ENCODE peak calls at places on chromosome 1, in eight cellular contexts. A is fibroblast of lung, R is aorta, G is testis, T is ovary, S is Panc1, J is tibial artery, W is sigmoid colon. L is an unnamed sample.

GRCh38 chr1:193325771-193326170 is 139.4 kb upstream of the B3GALT2 start:
- DNase-seq in A (peak; percentile 39), R (no peak), G (no peak), T (no peak), S (no peak), J (no peak), W (no peak), L (peak; percentile 15)

GRCh38 chr1:24955779-24956365 is 25.8 kb upstream of the RUNX3 start:
- DNase-seq in A (no peak), R (no peak), G (no peak), T (no peak), S (no peak), J (no peak), W (no peak), L (no peak)

GRCh38 chr1:41650176-41650519 is 165.7 kb upstream of the EDN2 start:
- DNase-seq in A (peak; percentile 30), R (no peak), G (no peak), T (no peak), S (no peak), J (peak; percentile 32), W (no peak), L (no peak)

GRCh38 chr1:81594211-81594610 is 206.5 kb upstream of the ADGRL2 start:
- DNase-seq in A (no peak), R (no peak), G (no peak), T (no peak), S (no peak), J (no peak), W (no peak), L (no peak)

GRCh38 chr1:212606734-212607205 is 1.8 kb upstream of the ATF3 start:
- DNase-seq in A (no peak), R (peak; percentile 89), G (peak; percentile 27), T (peak; percentile 41), S (no peak), J (peak; percentile 40), W (peak; percentile 78), L (no peak)

GRCh38 chr1:117981455-117982192 is 52.1 kb downstream of the WDR3 start:
- DNase-seq in A (no peak), R (no peak), G (no peak), T (no peak), S (no peak), J (no peak), W (no peak), L (no peak)

GRCh38 chr1:208681878-208682663 is 437.9 kb upstream of the PLXNA2 start:
- DNase-seq in A (no peak), R (no peak), G (no peak), T (no peak), S (no peak), J (no peak), W (no peak), L (no peak)

GRCh38 chr1:67339623-67340343 is 32.1 kb downstream of the IL12RB2 start:
- DNase-seq in A (peak; percentile 82), R (no peak), G (no peak), T (no peak), S (no peak), J (no peak), W (no peak), L (peak; percentile 50)

GRCh38 chr1:203544485-203544884 is 50.5 kb downstream of the OPTC start:
- DNase-seq in A (no peak), R (no peak), G (no peak), T (no peak), S (no peak), J (no peak), W (no peak), L (no peak)

GRCh38 chr1:16167331-16168143 is 11.7 kb upstream of the EPHA2 start:
- DNase-seq in A (no peak), R (peak; percentile 84), G (peak; percentile 62), T (peak; percentile 75), S (no peak), J (no peak), W (no peak), L (no peak)

GRCh38 chr1:13513885-13514546 is at the start of gene LRRC38:
- DNase-seq in A (no peak), R (no peak), G (peak; percentile 22), T (no peak), S (no peak), J (no peak), W (no peak), L (peak; percentile 59)

GRCh38 chr1:196115641-196116040 is 492.6 kb downstream of the KCNT2 start:
- DNase-seq in A (peak; percentile 91), R (peak; percentile 81), G (peak; percentile 20), T (no peak), S (no peak), J (peak; percentile 68), W (no peak), L (peak; percentile 69)

GRCh38 chr1:94063379-94063778 is 57.6 kb downstream of the ABCA4 start:
- DNase-seq in A (peak; percentile 57), R (no peak), G (peak; percentile 68), T (peak; percentile 81), S (no peak), J (peak; percentile 45), W (peak; percentile 84), L (peak; percentile 61)

GRCh38 chr1:201397675-201398074 is 1.4 kb downstream of the LAD1 start:
- DNase-seq in A (no peak), R (no peak), G (no peak), T (no peak), S (no peak), J (no peak), W (no peak), L (no peak)

DNA sequence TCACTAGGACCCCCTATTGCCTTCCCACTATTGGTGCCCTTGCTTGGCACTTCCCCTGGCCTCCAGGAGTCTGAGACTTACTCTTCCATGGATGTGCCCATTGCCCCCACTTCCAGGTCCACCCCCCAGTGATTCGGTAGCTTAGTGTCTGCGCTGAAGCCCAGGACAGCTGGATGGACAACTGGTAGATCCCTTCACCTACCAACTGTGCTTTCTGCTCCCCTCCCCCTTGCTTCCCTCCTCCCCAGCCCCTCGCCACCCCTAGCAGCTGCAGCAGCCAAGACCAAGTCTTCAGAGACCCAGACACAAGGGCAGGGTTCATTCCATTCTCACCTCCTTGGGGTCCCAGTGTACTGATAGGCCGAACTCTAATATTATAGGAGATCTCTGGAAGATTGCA is 6.9 kb downstream of the LMNA start:
- DNase-seq in A (no peak), R (no peak), G (no peak), T (no peak), S (no peak), J (no peak), W (no peak), L (no peak)
- H3K4me3 ChIP-seq in A (peak overlapping the region; percentile 15), R (no peak overlapping the region), G (no peak overlapping the region), T (peak overlapping the region; percentile 38), S (peak overlapping the region; percentile 58), J (peak overlapping the region; percentile 100), W (peak overlapping the region; percentile 28), L (peak overlapping the region; percentile 25)

DNA sequence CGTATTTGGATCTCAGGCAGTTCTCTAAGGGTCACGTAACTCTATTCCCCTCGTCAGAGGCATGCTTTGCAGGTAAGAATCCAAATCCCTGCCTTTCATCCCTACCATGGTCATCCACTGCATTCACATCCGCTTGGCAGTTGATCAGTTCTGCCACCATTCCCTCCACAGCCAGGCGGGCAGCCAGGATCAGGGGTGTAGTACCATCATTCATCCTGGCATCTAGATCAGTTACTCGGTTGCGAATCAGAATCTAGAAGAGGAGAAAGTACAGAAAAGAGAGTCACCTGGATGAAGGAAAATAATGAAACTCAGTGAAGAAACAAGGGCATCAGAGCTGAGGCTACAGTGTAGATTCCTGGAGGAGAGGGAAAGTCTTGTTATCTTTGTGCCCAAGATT is 22.0 kb upstream of the ADAM30 start:
- DNase-seq in A (no peak), R (no peak), G (no peak), T (no peak), S (no peak), J (no peak), W (no peak), L (no peak)
- H3K36me3 ChIP-seq in A (peaks cover 39% of the 10 kb centered on the region), R (peaks cover 48% of the 10 kb centered on the region), G (no peaks in the 10 kb centered on the region), T (no peaks in the 10 kb centered on the region), S (peaks cover 60% of the 10 kb centered on the region), J (peaks cover 92% of the 10 kb centered on the region), W (peaks cover 90% of the 10 kb centered on the region), L (peaks cover 96% of the 10 kb centered on the region)

DNA sequence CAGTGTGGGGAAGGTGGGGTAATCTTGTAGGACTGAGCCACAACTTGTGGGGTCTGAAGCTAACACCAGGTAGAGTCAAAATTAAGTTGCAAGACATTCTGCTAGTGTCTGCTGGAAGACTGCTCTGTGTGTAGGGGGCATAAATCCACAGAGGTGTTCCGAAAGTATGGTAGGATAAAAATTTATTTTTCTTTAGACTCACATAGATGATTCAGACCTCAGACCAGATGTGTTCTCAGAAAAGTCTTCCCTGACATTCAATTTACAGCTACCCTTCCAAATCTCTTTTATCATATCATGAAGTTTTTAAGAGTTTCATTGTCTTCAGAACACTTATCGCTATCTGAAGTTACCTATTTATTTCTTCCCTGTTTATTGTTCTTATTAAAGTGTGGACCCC is 21.3 kb downstream of the DUSP10 start:
- DNase-seq in A (no peak), R (no peak), G (no peak), T (no peak), S (no peak), J (no peak), W (no peak), L (no peak)
- H3K9me3 ChIP-seq in A (no peaks in the 10 kb centered on the region), R (no peaks in the 10 kb centered on the region), G (no peaks in the 10 kb centered on the region), T (no peaks in the 10 kb centered on the region), S (no peaks in the 10 kb centered on the region), J (no peaks in the 10 kb centered on the region), W (no peaks in the 10 kb centered on the region), L (peaks cover 2% of the 10 kb centered on the region)

GRCh38 chr1:54401799-54402198 is 4.4 kb downstream of the SSBP3 start:
- DNase-seq in A (no peak), R (no peak), G (no peak), T (no peak), S (no peak), J (no peak), W (no peak), L (no peak)

GRCh38 chr1:54403377-54403776 is 2.8 kb downstream of the SSBP3 start:
- DNase-seq in A (no peak), R (no peak), G (peak; percentile 43), T (no peak), S (no peak), J (no peak), W (no peak), L (no peak)

GRCh38 chr1:54403808-54404261 is 2.4 kb downstream of the SSBP3 start:
- DNase-seq in A (peak; percentile 78), R (no peak), G (peak; percentile 33), T (no peak), S (no peak), J (no peak), W (no peak), L (no peak)

GRCh38 chr1:54404263-54404662 is 1.9 kb downstream of the SSBP3 start:
- DNase-seq in A (no peak), R (no peak), G (no peak), T (no peak), S (no peak), J (no peak), W (no peak), L (no peak)

DNA sequence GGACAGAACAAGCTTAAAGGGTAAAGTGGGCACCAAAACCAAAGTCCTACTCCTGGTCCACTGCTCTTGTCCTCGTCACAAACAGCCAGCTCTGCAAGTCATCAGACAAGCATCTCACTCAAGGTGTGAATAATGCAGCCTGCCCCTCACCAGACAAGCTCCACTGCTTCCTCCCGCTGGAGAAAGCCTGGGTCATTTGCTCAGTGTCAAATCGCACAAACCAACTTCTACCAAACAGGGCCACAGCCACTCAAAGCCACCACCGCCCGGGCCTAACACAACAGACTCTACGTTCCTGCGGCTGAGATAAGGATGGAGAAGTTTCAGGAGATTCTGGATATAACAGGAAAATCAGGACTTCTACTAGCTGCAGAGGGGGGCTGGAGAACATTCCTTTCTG is 3.3 kb downstream of the SSBP3 start:
- DNase-seq in A (peak; percentile 30), R (no peak), G (peak; percentile 34), T (no peak), S (no peak), J (no peak), W (no peak), L (no peak)
- H3K4me3 ChIP-seq in A (no peak overlapping the region), R (no peak overlapping the region), G (no peak overlapping the region), T (peak overlapping the region; percentile 98), S (no peak overlapping the region), J (peak overlapping the region; percentile 84), W (peak overlapping the region; percentile 75), L (no peak overlapping the region)

GRCh38 chr1:3504823-3505155 is 50.3 kb downstream of the ARHGEF16 start:
- DNase-seq in A (no peak), R (no peak), G (no peak), T (no peak), S (no peak), J (peak; percentile 66), W (no peak), L (peak; percentile 86)
- H3K36me3 ChIP-seq in A (no peaks in the 10 kb centered on the region), R (peaks cover 3% of the 10 kb centered on the region), G (no peaks in the 10 kb centered on the region), T (no peaks in the 10 kb centered on the region), S (no peaks in the 10 kb centered on the region), J (peaks cover 6% of the 10 kb centered on the region), W (no peaks in the 10 kb centered on the region), L (peaks cover 82% of the 10 kb centered on the region)

L was measured in MG63.